ENCODE peak calls at places on chromosome 22, in eight cellular contexts. W, X, Z, P, D, B, U and C are unnamed samples.

GRCh38 chr22:23306438-23306921 is 126.2 kb downstream of the BCR start:
- DNase-seq in W (no peak), X (no peak), Z (no peak), P (peak), D (peak), B (no peak), U (no peak), C (peak)

GRCh38 chr22:32327066-32327465 is 30.6 kb upstream of the RFPL3 start:
- DNase-seq in W (no peak), X (no peak), Z (no peak), P (no peak), D (peak), B (no peak), U (peak), C (no peak)

GRCh38 chr22:38953577-38954413 is 3.6 kb upstream of the APOBEC3A start:
- DNase-seq in W (no peak), X (peak), Z (no peak), P (no peak), D (no peak), B (peak), U (no peak), C (no peak)

GRCh38 chr22:22799561-22799960 is 88.1 kb upstream of the IGLL5 start:
- DNase-seq in W (no peak), X (no peak), Z (no peak), P (no peak), D (no peak), B (no peak), U (no peak), C (no peak)

GRCh38 chr22:19766506-19767426 is 6.2 kb downstream of the TBX1 start:
- DNase-seq in W (no peak), X (peak), Z (peak), P (peak), D (no peak), B (peak), U (peak), C (no peak)

GRCh38 chr22:33957086-33957485 is 36.8 kb upstream of the LARGE1 start:
- DNase-seq in W (no peak), X (no peak), Z (no peak), P (no peak), D (no peak), B (no peak), U (no peak), C (no peak)

GRCh38 chr22:48089601-48090331 is 1327.3 kb downstream of the TBC1D22A start:
- DNase-seq in W (no peak), X (no peak), Z (peak), P (peak), D (peak), B (peak), U (no peak), C (no peak)

GRCh38 chr22:23822101-23822671 is 16.6 kb downstream of the DERL3 start:
- DNase-seq in W (no peak), X (no peak), Z (no peak), P (no peak), D (no peak), B (no peak), U (no peak), C (no peak)

GRCh38 chr22:38756631-38757463 is 1.0 kb upstream of the SUN2 start:
- DNase-seq in W (no peak), X (no peak), Z (no peak), P (no peak), D (no peak), B (no peak), U (no peak), C (no peak)

GRCh38 chr22:16824718-16825687 is at the start of gene XKR3:
- DNase-seq in W (no peak), X (no peak), Z (no peak), P (no peak), D (peak), B (no peak), U (no peak), C (no peak)

GRCh38 chr22:42174062-42174461 is 43.5 kb upstream of the CYP2D6 start:
- DNase-seq in W (no peak), X (no peak), Z (no peak), P (no peak), D (peak), B (no peak), U (no peak), C (peak)

GRCh38 chr22:42173183-42173926 is 42.7 kb upstream of the CYP2D6 start:
- DNase-seq in W (no peak), X (no peak), Z (no peak), P (no peak), D (peak), B (no peak), U (no peak), C (no peak)

GRCh38 chr22:42178910-42179495 is 48.4 kb upstream of the CYP2D6 start:
- DNase-seq in W (no peak), X (no peak), Z (no peak), P (no peak), D (no peak), B (no peak), U (no peak), C (no peak)

GRCh38 chr22:42177891-42178336 is 47.3 kb upstream of the CYP2D6 start:
- DNase-seq in W (no peak), X (no peak), Z (no peak), P (no peak), D (no peak), B (no peak), U (no peak), C (no peak)

GRCh38 chr22:42176271-42176670 is 45.7 kb upstream of the CYP2D6 start:
- DNase-seq in W (no peak), X (no peak), Z (no peak), P (no peak), D (no peak), B (no peak), U (no peak), C (no peak)
- TF ChIP-seq CTCF in W (no peak), X (no peak), Z (no peak), P (no peak), D (no peak), B (no peak), U (no peak), C (no peak)

GRCh38 chr22:46026907-46027218 is 49.9 kb upstream of the WNT7B start:
- DNase-seq in W (no peak), X (no peak), Z (no peak), P (no peak), D (no peak), B (no peak), U (no peak), C (no peak)
- H3K4me3 ChIP-seq in W (no peak), X (no peak), Z (peak), P (peak), D (no peak), B (no peak), U (peak), C (no peak)

DNA sequence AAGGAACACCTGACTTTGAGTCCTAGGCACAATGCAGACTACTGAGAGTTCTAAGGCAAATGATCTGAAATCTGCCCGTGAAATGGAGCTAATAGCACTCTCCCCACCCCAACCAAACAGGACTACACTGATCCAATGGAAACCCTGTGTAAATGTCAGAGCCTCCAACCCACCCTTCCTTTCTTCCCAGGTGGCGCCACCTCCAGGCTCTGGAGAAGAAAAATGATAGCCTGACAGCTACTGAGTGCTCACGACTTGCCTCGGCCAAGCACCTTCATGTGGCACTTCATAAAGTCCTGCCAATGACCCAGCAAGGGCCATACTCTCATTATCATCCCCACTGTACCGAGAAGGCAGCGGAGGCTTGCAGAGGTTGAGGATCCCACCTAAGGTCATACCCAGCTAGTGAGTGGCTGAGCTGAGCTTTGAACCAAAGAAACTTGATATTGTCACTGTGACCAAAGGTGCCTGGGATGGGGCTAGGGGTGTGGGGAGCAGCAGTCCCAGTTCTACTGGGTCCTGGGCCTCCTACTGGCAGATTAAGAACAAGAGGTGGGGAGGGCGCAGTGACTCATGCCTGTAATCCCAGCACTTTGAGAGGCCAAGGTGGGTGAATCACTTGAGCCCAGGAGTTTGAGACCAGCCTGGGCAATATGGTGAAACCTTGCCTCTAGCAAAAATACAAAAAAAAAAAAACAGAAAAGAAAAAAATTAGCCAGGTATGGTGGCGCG is 20.5 kb downstream of the TST start:
- DNase-seq in W (peak), X (no peak), Z (no peak), P (no peak), D (peak), B (no peak), U (no peak), C (no peak)
- TF ChIP-seq CTCF in W (peak), X (peak), Z (no peak), P (no peak), D (peak), B (no peak), U (no peak), C (no peak)

DNA sequence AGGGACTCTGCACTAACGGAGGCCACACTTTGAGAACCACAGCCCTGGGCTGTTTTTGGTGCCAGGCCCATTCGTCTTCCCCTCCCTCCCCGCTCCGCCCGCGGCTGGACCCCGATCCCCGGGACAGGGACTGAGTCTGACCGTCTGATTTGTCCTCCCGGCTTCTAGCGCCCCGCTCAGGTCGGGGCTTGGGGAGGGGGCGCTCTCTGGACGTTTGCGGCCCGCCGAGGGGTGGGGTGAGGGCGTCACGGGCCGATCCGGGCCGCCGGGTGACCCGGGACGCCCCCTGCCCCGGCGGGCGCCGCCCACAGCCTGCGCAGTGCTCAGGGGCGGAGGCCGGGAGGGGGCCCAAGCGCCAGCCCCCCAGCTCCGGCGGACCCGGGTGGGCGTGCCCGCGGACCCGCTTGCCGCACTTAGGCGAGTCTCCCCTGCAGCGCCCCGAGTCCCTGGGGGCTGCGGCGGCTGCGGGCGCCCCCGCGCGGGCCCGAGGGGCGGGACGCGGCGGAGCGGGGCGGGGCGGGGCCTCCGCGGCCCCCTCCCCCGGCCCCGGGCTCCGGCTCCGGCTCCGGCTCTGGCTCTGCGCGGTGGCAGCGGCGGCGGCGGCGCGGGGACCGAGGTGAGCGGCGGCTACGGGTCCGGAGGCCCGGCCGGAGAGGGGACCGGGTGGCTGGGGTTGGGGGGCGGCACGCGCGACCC is 33.7 kb upstream of the PRR5 start:
- DNase-seq in W (peak), X (no peak), Z (no peak), P (peak), D (no peak), B (peak), U (no peak), C (no peak)
- H3K4me3 ChIP-seq in W (peak), X (no peak), Z (peak), P (peak), D (no peak), B (peak), U (peak), C (peak)

GRCh38 chr22:50118557-50119168 is 28.9 kb downstream of the MOV10L1 start:
- DNase-seq in W (no peak), X (no peak), Z (no peak), P (no peak), D (peak), B (no peak), U (no peak), C (peak)

GRCh38 chr22:50118129-50118528 is 28.3 kb downstream of the MOV10L1 start:
- DNase-seq in W (no peak), X (no peak), Z (no peak), P (no peak), D (no peak), B (no peak), U (no peak), C (no peak)

GRCh38 chr22:50119768-50120251 is 30.0 kb downstream of the MOV10L1 start:
- DNase-seq in W (no peak), X (no peak), Z (no peak), P (no peak), D (peak), B (no peak), U (no peak), C (peak)

GRCh38 chr22:50117168-50117762 is 27.5 kb downstream of the MOV10L1 start:
- DNase-seq in W (no peak), X (no peak), Z (no peak), P (no peak), D (no peak), B (no peak), U (no peak), C (no peak)

GRCh38 chr22:50119169-50119767 is 29.5 kb downstream of the MOV10L1 start:
- DNase-seq in W (no peak), X (no peak), Z (no peak), P (no peak), D (no peak), B (no peak), U (no peak), C (no peak)
- TF ChIP-seq CTCF in W (no peak), X (no peak), Z (no peak), P (no peak), D (no peak), B (no peak), U (no peak), C (no peak)

DNA sequence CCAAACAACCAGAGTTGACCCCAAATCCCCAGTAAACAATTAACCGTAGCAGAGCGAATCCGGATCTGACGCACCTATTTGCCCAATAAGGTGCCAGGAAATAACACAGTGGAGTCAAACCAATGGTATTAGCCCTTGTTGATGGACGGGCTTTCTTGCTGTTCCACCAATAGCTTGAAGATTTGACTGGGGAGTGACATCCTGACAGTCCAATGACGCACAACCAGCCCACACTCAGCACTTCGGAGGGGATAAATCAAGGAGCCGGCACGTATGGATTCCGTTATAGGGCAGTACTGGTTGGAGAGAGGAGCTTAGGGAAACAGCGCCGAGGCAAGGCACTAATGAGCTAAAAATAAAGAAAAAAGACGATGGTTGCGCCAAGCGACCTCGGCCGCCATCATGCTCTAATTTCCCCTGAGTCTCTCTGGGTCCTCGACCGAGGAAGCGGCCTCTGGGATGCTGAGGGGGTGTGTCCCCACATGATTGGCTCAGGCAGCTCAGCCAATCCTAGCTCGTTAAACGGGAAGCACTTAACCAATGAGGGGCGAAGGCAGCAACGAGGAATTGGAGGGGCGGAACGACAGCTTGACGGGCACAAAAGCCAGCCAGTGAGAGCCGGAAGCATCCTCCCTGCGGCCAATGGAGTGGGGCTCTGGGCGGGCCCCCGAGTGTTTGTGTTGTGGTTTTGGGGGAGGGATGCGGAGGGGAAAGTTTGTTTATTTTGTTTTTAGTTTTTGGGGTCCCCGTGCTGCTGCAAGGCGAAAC is 49.5 kb downstream of the FAM83F start:
- DNase-seq in W (peak), X (peak), Z (peak), P (peak), D (peak), B (peak), U (peak), C (peak)
- H3K4me3 ChIP-seq in W (peak), X (peak), Z (peak), P (peak), D (peak), B (peak), U (peak), C (peak)

GRCh38 chr22:31103899-31104694 is 3.3 kb downstream of the SELENOM start:
- DNase-seq in W (no peak), X (no peak), Z (no peak), P (peak), D (no peak), B (peak), U (no peak), C (no peak)

GRCh38 chr22:31106001-31106571 is 1.3 kb downstream of the SELENOM start:
- DNase-seq in W (no peak), X (no peak), Z (no peak), P (peak), D (peak), B (no peak), U (no peak), C (no peak)

GRCh38 chr22:31103111-31103510 is 4.3 kb downstream of the SELENOM start:
- DNase-seq in W (no peak), X (no peak), Z (no peak), P (no peak), D (no peak), B (no peak), U (no peak), C (no peak)

GRCh38 chr22:31105282-31105929 is 2.0 kb downstream of the SELENOM start:
- DNase-seq in W (no peak), X (no peak), Z (no peak), P (no peak), D (no peak), B (no peak), U (no peak), C (no peak)

DNA sequence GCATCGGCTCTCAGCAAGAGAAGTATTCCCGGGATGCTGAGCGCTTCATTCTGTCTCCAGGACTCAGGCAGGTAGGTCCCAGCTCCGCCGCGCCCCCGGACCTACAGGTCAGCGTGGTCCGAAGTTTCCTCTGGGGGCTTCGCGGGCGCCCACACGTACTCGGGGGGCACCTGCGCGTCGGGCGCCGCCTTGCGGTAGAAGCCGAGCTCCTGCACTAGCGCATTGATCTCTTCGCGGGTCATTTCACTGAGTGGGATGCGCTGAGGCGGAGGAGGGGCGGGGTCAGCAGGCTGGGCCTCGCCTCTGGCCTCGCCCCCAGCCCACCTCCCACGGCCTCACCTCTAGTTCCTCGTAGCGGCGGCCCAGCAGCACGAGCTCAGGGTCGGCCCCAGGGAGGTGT is 2.5 kb downstream of the SELENOM start:
- DNase-seq in W (no peak), X (no peak), Z (no peak), P (peak), D (peak), B (no peak), U (no peak), C (no peak)
- TF ChIP-seq CTCF in W (no peak), X (peak), Z (peak), P (peak), D (peak), B (no peak), U (no peak), C (peak)

GRCh38 chr22:45642966-45643365 is 28.7 kb upstream of the ATXN10 start:
- DNase-seq in W (no peak), X (no peak), Z (no peak), P (no peak), D (no peak), B (no peak), U (no peak), C (no peak)

GRCh38 chr22:45647532-45648225 is 24.0 kb upstream of the ATXN10 start:
- DNase-seq in W (no peak), X (no peak), Z (no peak), P (no peak), D (no peak), B (no peak), U (no peak), C (no peak)

GRCh38 chr22:45644714-45645113 is 26.9 kb upstream of the ATXN10 start:
- DNase-seq in W (no peak), X (no peak), Z (no peak), P (no peak), D (no peak), B (no peak), U (no peak), C (no peak)

GRCh38 chr22:45645526-45646414 is 25.9 kb upstream of the ATXN10 start:
- DNase-seq in W (peak), X (peak), Z (peak), P (peak), D (peak), B (peak), U (peak), C (peak)

DNA sequence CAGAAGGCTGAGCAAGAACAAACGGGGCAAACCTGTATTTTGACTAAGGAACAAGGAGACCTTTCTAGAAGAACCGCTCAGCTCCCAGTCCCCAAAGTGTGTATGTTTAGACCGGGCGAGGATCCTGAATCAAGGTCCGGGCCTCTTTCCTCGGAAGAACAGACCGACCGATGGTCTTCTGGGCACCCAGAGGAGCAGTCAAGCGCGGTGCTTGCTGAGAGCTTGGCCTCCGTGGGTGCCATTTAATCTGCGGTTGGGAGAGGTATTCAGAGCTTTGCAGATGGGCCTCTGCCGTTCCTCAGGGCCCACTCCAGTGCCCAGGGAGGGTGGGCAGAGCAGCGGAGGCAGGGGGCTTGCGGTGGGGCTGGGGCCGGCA is 26.5 kb upstream of the ATXN10 start:
- DNase-seq in W (no peak), X (no peak), Z (no peak), P (no peak), D (no peak), B (no peak), U (no peak), C (no peak)
- H3K4me3 ChIP-seq in W (peak), X (no peak), Z (no peak), P (no peak), D (no peak), B (no peak), U (peak), C (no peak)